ENCODE peak calls at places on chromosomes 5 and 9, in four cellular contexts. X is activated CD4-positive, CD25-positive, alpha-beta regulatory T cell treated with anti-CD3 and anti-CD28 coated beads, Interleukin-2, amount 50 U/mL, for 72 hours; N is cardiac fibroblast; Q is Daoy. I is an unnamed sample.

GRCh38 chr5:72951850-72952468 is 3.9 kb upstream of the FCHO2 start:
- DNase-seq in X (no peak), N (peak), Q (peak), I (no peak)

GRCh38 chr5:10218658-10219057 is 31.0 kb downstream of the ATPSCKMT start:
- DNase-seq in X (no peak), N (no peak), Q (no peak), I (no peak)

GRCh38 chr9:120710110-120710981 is 3.9 kb downstream of the MEGF9 start:
- DNase-seq in X (no peak), N (peak), Q (peak), I (no peak)

GRCh38 chr9:109619310-109619709 is 121.2 kb upstream of the PTPN3 start:
- DNase-seq in X (no peak), N (no peak), Q (no peak), I (no peak)

GRCh38 chr9:21974542-21975409 is 19.4 kb downstream of the CDKN2A start:
- DNase-seq in X (no peak), N (peak), Q (no peak), I (no peak)

GRCh38 chr5:160760008-160760407 is 92.0 kb downstream of the ATP10B start:
- DNase-seq in X (no peak), N (no peak), Q (no peak), I (no peak)

GRCh38 chr9:3908731-3909130 is 382.9 kb upstream of the RFX3 start:
- DNase-seq in X (no peak), N (peak), Q (no peak), I (no peak)

GRCh38 chr9:20426019-20426418 is 196.3 kb downstream of the MLLT3 start:
- DNase-seq in X (no peak), N (no peak), Q (no peak), I (no peak)

GRCh38 chr5:72194846-72195245 is 87.6 kb downstream of the MAP1B start:
- DNase-seq in X (no peak), N (no peak), Q (no peak), I (no peak)

GRCh38 chr5:40676643-40677333 is 2.9 kb upstream of the PTGER4 start:
- DNase-seq in X (no peak), N (peak), Q (peak), I (peak)

GRCh38 chr5:175872287-175873089 is 1.1 kb downstream of the CPLX2 start:
- DNase-seq in X (no peak), N (no peak), Q (peak), I (no peak)

GRCh38 chr9:107190031-107190935 is 92.8 kb upstream of the RAD23B start:
- DNase-seq in X (no peak), N (peak), Q (peak), I (no peak)

GRCh38 chr5:27900761-27901160 is 862.4 kb upstream of the CDH9 start:
- DNase-seq in X (no peak), N (no peak), Q (no peak), I (no peak)